ENCODE peak calls at places on chromosomes 1 and 21, in eight cellular contexts. N is fibroblast of pulmonary artery, P is lower lobe of right lung, J is hepatocyte, L is left ventricle myocardium inferior, B is kidney, R is AG04449, G is uterus. S is an unnamed sample.

GRCh38 chr1:207702317-207702716 is 49.5 kb upstream of the CD46 start:
- DNase-seq in N (no peak), P (no peak), J (peak; percentile 10), L (no peak), B (no peak), R (no peak), G (no peak), S (no peak)

GRCh38 chr1:64996541-64997257 is 30.4 kb upstream of the JAK1 start:
- DNase-seq in N (no peak), P (no peak), J (no peak), L (no peak), B (no peak), R (no peak), G (no peak), S (no peak)

GRCh38 chr1:246159290-246160227 is 347.5 kb downstream of the SMYD3 start:
- DNase-seq in N (no peak), P (no peak), J (no peak), L (no peak), B (no peak), R (no peak), G (no peak), S (no peak)

GRCh38 chr1:3480369-3480719 is 25.9 kb downstream of the ARHGEF16 start:
- DNase-seq in N (no peak), P (no peak), J (peak; percentile 61), L (no peak), B (no peak), R (no peak), G (no peak), S (no peak)

GRCh38 chr1:246566808-246567154 is 525 bp downstream of the CNST start:
- DNase-seq in N (peak; percentile 37), P (no peak), J (no peak), L (no peak), B (no peak), R (no peak), G (no peak), S (no peak)

GRCh38 chr1:1082239-1083180 is 8.4 kb upstream of the RNF223 start:
- DNase-seq in N (no peak), P (peak; percentile 44), J (peak; percentile 8), L (peak; percentile 13), B (peak; percentile 64), R (no peak), G (no peak), S (no peak)

GRCh38 chr1:58065520-58065919 is 481.0 kb downstream of the OMA1 start:
- DNase-seq in N (no peak), P (no peak), J (no peak), L (no peak), B (peak; percentile 61), R (no peak), G (no peak), S (no peak)

GRCh38 chr1:21724570-21724969 is 55.4 kb upstream of the RAP1GAP start:
- DNase-seq in N (no peak), P (no peak), J (no peak), L (no peak), B (no peak), R (no peak), G (no peak), S (no peak)

GRCh38 chr1:206012086-206012859 is 9.1 kb upstream of the RAB7B start:
- DNase-seq in N (no peak), P (peak; percentile 91), J (peak; percentile 40), L (peak; percentile 68), B (peak; percentile 87), R (no peak), G (no peak), S (no peak)

GRCh38 chr21:41816583-41817165 is 49.8 kb upstream of the RIPK4 start:
- DNase-seq in N (peak; percentile 63), P (no peak), J (peak; percentile 73), L (peak; percentile 55), B (no peak), R (no peak), G (peak; percentile 49), S (peak; percentile 54)

GRCh38 chr21:8991968-8992621 is 1529.3 kb upstream of the TPTE start:
- DNase-seq in N (no peak), P (no peak), J (no peak), L (no peak), B (no peak), R (no peak), G (no peak), S (no peak)

GRCh38 chr1:109806733-109807397 is 43.1 kb upstream of the EPS8L3 start:
- DNase-seq in N (no peak), P (no peak), J (no peak), L (no peak), B (peak; percentile 64), R (no peak), G (no peak), S (no peak)

GRCh38 chr1:93827633-93828436 is 51.2 kb downstream of the DNTTIP2 start:
- DNase-seq in N (peak; percentile 68), P (no peak), J (no peak), L (no peak), B (no peak), R (no peak), G (no peak), S (no peak)

GRCh38 chr1:234659538-234659937 is 49.6 kb upstream of the IRF2BP2 start:
- DNase-seq in N (peak; percentile 69), P (no peak), J (peak; percentile 82), L (no peak), B (no peak), R (no peak), G (no peak), S (no peak)

GRCh38 chr21:41815652-41816582 is 49.1 kb upstream of the RIPK4 start:
- DNase-seq in N (no peak), P (no peak), J (no peak), L (no peak), B (no peak), R (no peak), G (no peak), S (no peak)

GRCh38 chr1:231194476-231194842 is 32.6 kb downstream of the TRIM67 start:
- DNase-seq in N (no peak), P (no peak), J (no peak), L (no peak), B (no peak), R (no peak), G (no peak), S (no peak)

GRCh38 chr1:47207811-47208373 is 18.1 kb upstream of the PDZK1IP1 start:
- DNase-seq in N (no peak), P (no peak), J (no peak), L (no peak), B (no peak), R (no peak), G (no peak), S (no peak)

GRCh38 chr21:36155603-36156338 is 853 bp upstream of the DOP1B start:
- DNase-seq in N (no peak), P (peak; percentile 86), J (peak; percentile 85), L (peak; percentile 21), B (peak; percentile 85), R (no peak), G (no peak), S (no peak)

GRCh38 chr1:179817789-179818188 is 59.8 kb downstream of the TOR1AIP2 start:
- DNase-seq in N (peak; percentile 55), P (no peak), J (no peak), L (peak; percentile 78), B (peak; percentile 79), R (no peak), G (no peak), S (no peak)

GRCh38 chr21:39037807-39038405 is 145.3 kb downstream of the PSMG1 start:
- DNase-seq in N (peak; percentile 33), P (no peak), J (no peak), L (no peak), B (no peak), R (no peak), G (no peak), S (no peak)

GRCh38 chr1:113146242-113147072 is 73.5 kb downstream of the LRIG2 start:
- DNase-seq in N (peak; percentile 22), P (no peak), J (peak; percentile 35), L (no peak), B (no peak), R (no peak), G (no peak), S (no peak)

GRCh38 chr1:87794788-87795614 is 466.3 kb downstream of the LMO4 start:
- DNase-seq in N (peak; percentile 61), P (no peak), J (peak; percentile 62), L (no peak), B (no peak), R (no peak), G (no peak), S (no peak)
- TF ChIP-seq CTCF in N (no peak), P (no peak), J (no peak), L (no peak), B (no peak), R (no peak), G (no peak), S (no peak)

DNA sequence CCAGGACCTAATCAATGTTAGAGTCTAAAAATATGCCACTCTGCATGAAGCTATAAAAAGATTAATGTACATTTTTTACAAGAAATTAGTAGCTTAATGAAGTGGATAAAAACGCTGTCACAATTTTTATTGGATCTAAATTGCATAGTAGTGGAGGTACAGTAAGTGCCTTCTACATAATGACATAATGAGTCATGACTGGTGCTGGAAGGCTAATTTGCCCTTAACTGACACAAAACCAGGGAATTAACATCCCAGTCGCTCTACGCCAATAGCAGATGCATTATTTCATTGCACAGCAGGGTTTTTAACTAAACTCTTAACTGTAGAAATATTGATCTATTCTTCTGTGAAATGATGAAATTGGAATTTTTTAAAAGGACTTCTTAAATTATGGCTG is 33.3 kb downstream of the RRAGC start:
- DNase-seq in N (no peak), P (no peak), J (no peak), L (no peak), B (no peak), R (no peak), G (no peak), S (no peak)
- TF ChIP-seq CTCF in N (no peak), P (no peak), J (no peak), L (no peak), B (no peak), R (no peak), G (no peak), S (no peak)

DNA sequence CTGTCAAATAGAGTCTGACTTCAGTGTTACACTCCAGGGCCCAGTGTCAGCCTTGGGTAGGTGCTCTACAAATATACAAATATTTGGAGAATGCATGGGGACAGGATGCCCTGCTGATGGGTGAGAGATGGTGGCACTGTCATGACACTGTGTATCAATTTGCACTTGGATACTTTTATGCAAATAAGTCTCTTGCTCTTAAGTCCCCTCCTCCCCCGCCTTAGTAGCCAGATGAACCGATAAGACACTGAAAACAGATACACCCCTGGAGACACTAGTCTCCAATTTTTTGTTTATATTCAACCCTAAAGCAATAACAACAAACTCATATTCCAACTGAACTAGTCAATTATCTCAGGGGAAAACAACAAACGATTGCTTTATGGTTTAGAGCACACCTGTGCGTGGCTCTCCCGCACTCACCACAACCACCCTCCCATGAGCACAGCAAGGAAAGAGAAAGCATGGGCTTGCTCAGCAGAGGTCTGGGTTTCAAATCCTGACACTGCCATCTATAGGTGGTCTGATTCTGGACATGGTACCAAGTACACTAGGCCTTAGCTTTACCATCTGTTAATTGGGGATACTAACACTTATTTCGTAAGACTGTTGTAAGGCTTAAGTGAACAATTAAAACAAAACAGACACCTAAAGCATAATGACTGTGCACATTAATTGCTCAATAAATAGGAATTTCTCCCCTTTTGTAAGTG is 50.3 kb downstream of the HIVEP3 start:
- DNase-seq in N (no peak), P (no peak), J (no peak), L (no peak), B (no peak), R (no peak), G (no peak), S (no peak)
- TF ChIP-seq CTCF in N (peak; percentile 5), P (no peak), J (no peak), L (no peak), B (no peak), R (no peak), G (no peak), S (no peak)

GRCh38 chr1:215637041-215637573 is 70.0 kb downstream of the KCTD3 start:
- DNase-seq in N (peak; percentile 55), P (no peak), J (peak; percentile 13), L (no peak), B (no peak), R (peak; percentile 2), G (no peak), S (no peak)
- TF ChIP-seq CTCF in N (no peak), P (no peak), J (no peak), L (no peak), B (no peak), R (no peak), G (no peak), S (no peak)